ENCODE peak calls at places on chromosome 16, in six cellular contexts. One of them, this sample, is unnamed.

GRCh38 chr16:3793161-3793576 is 75.8 kb upstream of the TRAP1 start:
- DNase-seq in heart right ventricle: no peak
- DNase-seq in PC-3: no peak
- DNase-seq in brain microvascular endothelial cell: no peak
- DNase-seq in NB4: no peak
- DNase-seq in body of pancreas: no peak
- DNase-seq in this sample: peak

GRCh38 chr16:57941016-57941656 is 29.8 kb downstream of the CNGB1 start:
- DNase-seq in heart right ventricle: peak
- DNase-seq in brain microvascular endothelial cell: no peak
- DNase-seq in PC-3: peak
- DNase-seq in NB4: no peak
- DNase-seq in body of pancreas: peak
- DNase-seq in this sample: peak

GRCh38 chr16:4743217-4743897 is 9.0 kb downstream of the DNAAF8 start:
- DNase-seq in brain microvascular endothelial cell: no peak
- DNase-seq in PC-3: no peak
- DNase-seq in NB4: no peak
- DNase-seq in heart right ventricle: no peak
- DNase-seq in body of pancreas: no peak
- DNase-seq in this sample: no peak

GRCh38 chr16:25151996-25152395 is 40.5 kb downstream of the LCMT1 start:
- DNase-seq in brain microvascular endothelial cell: peak
- DNase-seq in PC-3: peak
- DNase-seq in body of pancreas: no peak
- DNase-seq in heart right ventricle: no peak
- DNase-seq in NB4: no peak
- DNase-seq in this sample: peak

GRCh38 chr16:180921-181667 is 835 bp downstream of the HBQ1 start:
- DNase-seq in heart right ventricle: peak
- DNase-seq in NB4: peak
- DNase-seq in body of pancreas: peak
- DNase-seq in brain microvascular endothelial cell: peak
- DNase-seq in PC-3: peak
- DNase-seq in this sample: peak

GRCh38 chr16:79991918-79992317 is 391.4 kb upstream of the MAF start:
- DNase-seq in heart right ventricle: no peak
- DNase-seq in NB4: no peak
- DNase-seq in PC-3: no peak
- DNase-seq in body of pancreas: no peak
- DNase-seq in brain microvascular endothelial cell: no peak
- DNase-seq in this sample: no peak

GRCh38 chr16:17205279-17206139 is 265.3 kb downstream of the XYLT1 start:
- DNase-seq in PC-3: no peak
- DNase-seq in body of pancreas: peak
- DNase-seq in NB4: no peak
- DNase-seq in heart right ventricle: no peak
- DNase-seq in brain microvascular endothelial cell: no peak
- DNase-seq in this sample: no peak

GRCh38 chr16:53007095-53007494 is 45.6 kb downstream of the CHD9NB start:
- DNase-seq in brain microvascular endothelial cell: no peak
- DNase-seq in heart right ventricle: no peak
- DNase-seq in NB4: peak
- DNase-seq in PC-3: no peak
- DNase-seq in body of pancreas: no peak
- DNase-seq in this sample: no peak

GRCh38 chr16:72950669-72951068 is 97.3 kb downstream of the ZFHX3 start:
- DNase-seq in NB4: no peak
- DNase-seq in heart right ventricle: no peak
- DNase-seq in body of pancreas: no peak
- DNase-seq in brain microvascular endothelial cell: no peak
- DNase-seq in PC-3: no peak
- DNase-seq in this sample: no peak

GRCh38 chr16:67021321-67021720 is 7.6 kb upstream of the CBFB start:
- DNase-seq in body of pancreas: no peak
- DNase-seq in brain microvascular endothelial cell: no peak
- DNase-seq in PC-3: no peak
- DNase-seq in heart right ventricle: no peak
- DNase-seq in NB4: no peak
- DNase-seq in this sample: no peak

GRCh38 chr16:64225696-64226095 is 896.2 kb downstream of the CDH11 start:
- DNase-seq in heart right ventricle: no peak
- DNase-seq in body of pancreas: no peak
- DNase-seq in NB4: peak
- DNase-seq in brain microvascular endothelial cell: no peak
- DNase-seq in PC-3: no peak
- DNase-seq in this sample: no peak

GRCh38 chr16:25922438-25922837 is 230.7 kb downstream of the HS3ST4 start:
- DNase-seq in body of pancreas: no peak
- DNase-seq in PC-3: no peak
- DNase-seq in NB4: no peak
- DNase-seq in brain microvascular endothelial cell: no peak
- DNase-seq in heart right ventricle: no peak
- DNase-seq in this sample: no peak

GRCh38 chr16:58021661-58022551 is 3.6 kb upstream of the MMP15 start:
- DNase-seq in body of pancreas: no peak
- DNase-seq in NB4: no peak
- DNase-seq in heart right ventricle: no peak
- DNase-seq in PC-3: peak
- DNase-seq in brain microvascular endothelial cell: peak
- DNase-seq in this sample: peak

GRCh38 chr16:56354746-56355145 is 70.6 kb downstream of the AMFR start:
- DNase-seq in NB4: no peak
- DNase-seq in heart right ventricle: no peak
- DNase-seq in body of pancreas: peak
- DNase-seq in PC-3: no peak
- DNase-seq in brain microvascular endothelial cell: no peak
- DNase-seq in this sample: no peak

GRCh38 chr16:65600629-65601028 is 478.8 kb upstream of the CDH11 start:
- DNase-seq in body of pancreas: no peak
- DNase-seq in heart right ventricle: no peak
- DNase-seq in brain microvascular endothelial cell: no peak
- DNase-seq in PC-3: no peak
- DNase-seq in NB4: no peak
- DNase-seq in this sample: no peak

GRCh38 chr16:49466529-49466831 is 92.9 kb downstream of the C16orf78 start:
- DNase-seq in heart right ventricle: no peak
- DNase-seq in PC-3: no peak
- DNase-seq in NB4: no peak
- DNase-seq in body of pancreas: no peak
- DNase-seq in brain microvascular endothelial cell: no peak
- DNase-seq in this sample: no peak

GRCh38 chr16:57305159-57305811 is 20.8 kb upstream of the PLLP start:
- DNase-seq in heart right ventricle: no peak
- DNase-seq in body of pancreas: no peak
- DNase-seq in PC-3: no peak
- DNase-seq in brain microvascular endothelial cell: no peak
- DNase-seq in NB4: no peak
- DNase-seq in this sample: no peak

GRCh38 chr16:24540575-24541240 is 1.3 kb downstream of the RBBP6 start:
- DNase-seq in PC-3: peak
- DNase-seq in body of pancreas: no peak
- DNase-seq in NB4: peak
- DNase-seq in heart right ventricle: no peak
- DNase-seq in brain microvascular endothelial cell: no peak
- DNase-seq in this sample: peak

GRCh38 chr16:84367750-84368320 is 503 bp upstream of the ATP2C2 start:
- DNase-seq in NB4: no peak
- DNase-seq in body of pancreas: peak
- DNase-seq in brain microvascular endothelial cell: no peak
- DNase-seq in PC-3: no peak
- DNase-seq in heart right ventricle: no peak
- DNase-seq in this sample: no peak

GRCh38 chr16:66612422-66612821 is 7.9 kb downstream of the CMTM3 start:
- DNase-seq in body of pancreas: peak
- DNase-seq in brain microvascular endothelial cell: no peak
- DNase-seq in NB4: no peak
- DNase-seq in heart right ventricle: no peak
- DNase-seq in PC-3: no peak
- DNase-seq in this sample: no peak

GRCh38 chr16:57394444-57394843 is 10.1 kb upstream of the CCL17 start:
- DNase-seq in brain microvascular endothelial cell: no peak
- DNase-seq in heart right ventricle: no peak
- DNase-seq in PC-3: peak
- DNase-seq in body of pancreas: peak
- DNase-seq in NB4: no peak
- DNase-seq in this sample: peak

GRCh38 chr16:84821728-84822676 is 2.2 kb downstream of the CRISPLD2 start:
- DNase-seq in heart right ventricle: no peak
- DNase-seq in NB4: no peak
- DNase-seq in body of pancreas: no peak
- DNase-seq in brain microvascular endothelial cell: no peak
- DNase-seq in PC-3: peak
- DNase-seq in this sample: peak

GRCh38 chr16:19776565-19776964 is 58.5 kb downstream of the IQCK start:
- DNase-seq in brain microvascular endothelial cell: no peak
- DNase-seq in PC-3: no peak
- DNase-seq in NB4: no peak
- DNase-seq in heart right ventricle: no peak
- DNase-seq in body of pancreas: no peak
- DNase-seq in this sample: no peak

GRCh38 chr16:55496509-55497145 is 12.2 kb upstream of the LPCAT2 start:
- DNase-seq in NB4: peak
- DNase-seq in PC-3: no peak
- DNase-seq in brain microvascular endothelial cell: no peak
- DNase-seq in heart right ventricle: no peak
- DNase-seq in body of pancreas: no peak
- DNase-seq in this sample: no peak

GRCh38 chr16:13961099-13961811 is 41.3 kb downstream of the ERCC4 start:
- DNase-seq in body of pancreas: no peak
- DNase-seq in heart right ventricle: no peak
- DNase-seq in PC-3: no peak
- DNase-seq in brain microvascular endothelial cell: peak
- DNase-seq in NB4: no peak
- DNase-seq in this sample: peak

GRCh38 chr16:81774348-81774747 is 4.7 kb upstream of the PLCG2 start:
- DNase-seq in body of pancreas: no peak
- DNase-seq in brain microvascular endothelial cell: no peak
- DNase-seq in heart right ventricle: peak
- DNase-seq in NB4: no peak
- DNase-seq in PC-3: no peak
- DNase-seq in this sample: no peak

GRCh38 chr16:56584276-56584675 is 5.1 kb upstream of the MT3 start:
- DNase-seq in PC-3: no peak
- DNase-seq in heart right ventricle: no peak
- DNase-seq in brain microvascular endothelial cell: no peak
- DNase-seq in body of pancreas: no peak
- DNase-seq in NB4: no peak
- DNase-seq in this sample: no peak

GRCh38 chr16:4506450-4506849 is 30.3 kb downstream of the HMOX2 start:
- DNase-seq in heart right ventricle: no peak
- DNase-seq in body of pancreas: peak
- DNase-seq in brain microvascular endothelial cell: peak
- DNase-seq in PC-3: peak
- DNase-seq in NB4: peak
- DNase-seq in this sample: peak

DNA sequence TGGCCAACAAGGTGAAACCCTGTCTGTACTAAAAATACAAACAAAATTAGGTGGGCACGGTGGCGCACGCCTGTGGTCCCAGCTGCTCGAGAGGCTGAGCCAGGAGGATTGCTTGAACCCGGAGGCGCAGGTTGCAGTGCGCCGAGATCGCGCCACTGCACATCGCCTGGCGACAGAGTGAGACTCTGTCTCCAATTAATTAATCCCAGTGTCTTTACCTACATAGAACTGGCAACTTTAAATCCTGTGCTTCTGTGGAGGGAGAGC is 1.5 kb upstream of the ELOB start:
- DNase-seq in brain microvascular endothelial cell: no peak
- DNase-seq in NB4: no peak
- DNase-seq in heart right ventricle: no peak
- DNase-seq in PC-3: no peak
- DNase-seq in body of pancreas: no peak
- DNase-seq in this sample: no peak
- H3K4me3 ChIP-seq in brain microvascular endothelial cell: no peak
- H3K4me3 ChIP-seq in NB4: peak
- H3K4me3 ChIP-seq in heart right ventricle: peak
- H3K4me3 ChIP-seq in PC-3: peak
- H3K4me3 ChIP-seq in body of pancreas: no peak
- H3K4me3 ChIP-seq in this sample: no peak

GRCh38 chr16:28964527-28964926 is 10.1 kb upstream of the SPNS1 start:
- DNase-seq in body of pancreas: no peak
- DNase-seq in heart right ventricle: no peak
- DNase-seq in NB4: no peak
- DNase-seq in brain microvascular endothelial cell: no peak
- DNase-seq in PC-3: no peak
- DNase-seq in this sample: no peak
- TF ChIP-seq CTCF in body of pancreas: no peak
- TF ChIP-seq CTCF in heart right ventricle: no peak
- TF ChIP-seq CTCF in NB4: no peak
- TF ChIP-seq CTCF in brain microvascular endothelial cell: no peak
- TF ChIP-seq CTCF in PC-3: no peak
- TF ChIP-seq CTCF in this sample: no peak

GRCh38 chr16:1383556-1383955 is 30.9 kb downstream of the UNKL start:
- DNase-seq in brain microvascular endothelial cell: no peak
- DNase-seq in body of pancreas: no peak
- DNase-seq in PC-3: no peak
- DNase-seq in NB4: no peak
- DNase-seq in heart right ventricle: no peak
- DNase-seq in this sample: no peak

GRCh38 chr16:1390239-1390638 is 24.3 kb downstream of the UNKL start:
- DNase-seq in heart right ventricle: no peak
- DNase-seq in body of pancreas: no peak
- DNase-seq in NB4: no peak
- DNase-seq in PC-3: no peak
- DNase-seq in brain microvascular endothelial cell: no peak
- DNase-seq in this sample: no peak

GRCh38 chr16:1389762-1390161 is 24.7 kb downstream of the UNKL start:
- DNase-seq in body of pancreas: no peak
- DNase-seq in PC-3: no peak
- DNase-seq in brain microvascular endothelial cell: no peak
- DNase-seq in heart right ventricle: no peak
- DNase-seq in NB4: no peak
- DNase-seq in this sample: no peak

GRCh38 chr16:1381655-1382406 is 30.1 kb downstream of the GNPTG start:
- DNase-seq in brain microvascular endothelial cell: no peak
- DNase-seq in PC-3: no peak
- DNase-seq in heart right ventricle: no peak
- DNase-seq in NB4: no peak
- DNase-seq in body of pancreas: no peak
- DNase-seq in this sample: no peak

DNA sequence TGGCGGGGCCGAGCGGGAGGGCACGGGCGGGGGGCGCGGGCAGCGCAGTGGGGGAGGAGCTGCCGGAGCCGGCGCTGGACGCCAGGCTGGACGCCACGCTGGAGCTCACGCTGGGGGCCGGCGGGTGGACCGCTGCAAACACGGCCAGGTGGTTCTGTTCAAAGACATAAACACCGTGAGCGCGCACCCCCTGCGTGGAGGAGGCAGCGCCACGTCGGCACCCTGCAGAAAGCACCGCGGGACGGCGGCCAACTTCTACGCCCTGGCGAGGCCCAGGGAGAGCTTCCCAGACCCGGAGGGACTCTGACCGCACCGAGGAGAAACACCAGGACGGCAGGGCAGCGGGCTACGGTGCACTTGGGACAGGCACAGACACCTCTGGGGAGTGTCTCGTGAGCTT is 29.3 kb downstream of the UNKL start:
- DNase-seq in NB4: no peak
- DNase-seq in brain microvascular endothelial cell: no peak
- DNase-seq in heart right ventricle: no peak
- DNase-seq in PC-3: no peak
- DNase-seq in body of pancreas: no peak
- DNase-seq in this sample: no peak
- H3K4me3 ChIP-seq in NB4: no peak
- H3K4me3 ChIP-seq in brain microvascular endothelial cell: no peak
- H3K4me3 ChIP-seq in heart right ventricle: no peak
- H3K4me3 ChIP-seq in PC-3: no peak
- H3K4me3 ChIP-seq in body of pancreas: no peak
- H3K4me3 ChIP-seq in this sample: no peak

GRCh38 chr16:88533945-88534641 is 36.1 kb upstream of the ZC3H18 start:
- DNase-seq in heart right ventricle: peak
- DNase-seq in PC-3: peak
- DNase-seq in body of pancreas: no peak
- DNase-seq in NB4: peak
- DNase-seq in brain microvascular endothelial cell: peak
- DNase-seq in this sample: peak
- TF ChIP-seq CTCF in heart right ventricle: no peak
- TF ChIP-seq CTCF in PC-3: no peak
- TF ChIP-seq CTCF in body of pancreas: no peak
- TF ChIP-seq CTCF in NB4: no peak
- TF ChIP-seq CTCF in brain microvascular endothelial cell: no peak
- TF ChIP-seq CTCF in this sample: no peak